ENCODE peak calls at places on chromosome 4, in seven cellular contexts. One of them, this sample, is unnamed.

GRCh38 chr4:149534779-149535178 is 280.9 kb downstream of the IQCM start:
- DNase-seq in stimulated activated CD8-positive, alpha-beta memory T cell treated with anti-CD3 and anti-CD28 coated beads, Interleukin-7, amount 100 ng/mL, for 1 hour: no peak
- DNase-seq in HEK293T: no peak
- DNase-seq in lower lobe of right lung: no peak
- DNase-seq in RPMI7951: no peak
- DNase-seq in endodermal cell: no peak
- DNase-seq in GM13976: no peak
- DNase-seq in this sample: no peak

GRCh38 chr4:88599298-88599697 is 7.0 kb downstream of the HERC3 start:
- DNase-seq in HEK293T: no peak
- DNase-seq in GM13976: no peak
- DNase-seq in RPMI7951: peak; percentile 15
- DNase-seq in lower lobe of right lung: no peak
- DNase-seq in endodermal cell: no peak
- DNase-seq in stimulated activated CD8-positive, alpha-beta memory T cell treated with anti-CD3 and anti-CD28 coated beads, Interleukin-7, amount 100 ng/mL, for 1 hour: no peak
- DNase-seq in this sample: no peak

GRCh38 chr4:136036744-136037143 is 1495.5 kb downstream of the PCDH18 start:
- DNase-seq in stimulated activated CD8-positive, alpha-beta memory T cell treated with anti-CD3 and anti-CD28 coated beads, Interleukin-7, amount 100 ng/mL, for 1 hour: no peak
- DNase-seq in HEK293T: no peak
- DNase-seq in GM13976: no peak
- DNase-seq in RPMI7951: peak; percentile 0
- DNase-seq in endodermal cell: no peak
- DNase-seq in lower lobe of right lung: no peak
- DNase-seq in this sample: no peak

GRCh38 chr4:20028694-20029093 is 223.0 kb upstream of the SLIT2 start:
- DNase-seq in RPMI7951: peak; percentile 25
- DNase-seq in lower lobe of right lung: no peak
- DNase-seq in GM13976: no peak
- DNase-seq in endodermal cell: no peak
- DNase-seq in HEK293T: no peak
- DNase-seq in stimulated activated CD8-positive, alpha-beta memory T cell treated with anti-CD3 and anti-CD28 coated beads, Interleukin-7, amount 100 ng/mL, for 1 hour: no peak
- DNase-seq in this sample: no peak

GRCh38 chr4:47010347-47011188 is 17.2 kb upstream of the GABRA4 start:
- DNase-seq in endodermal cell: no peak
- DNase-seq in RPMI7951: no peak
- DNase-seq in stimulated activated CD8-positive, alpha-beta memory T cell treated with anti-CD3 and anti-CD28 coated beads, Interleukin-7, amount 100 ng/mL, for 1 hour: no peak
- DNase-seq in HEK293T: no peak
- DNase-seq in lower lobe of right lung: no peak
- DNase-seq in GM13976: peak; percentile 43
- DNase-seq in this sample: no peak

GRCh38 chr4:20370284-20370683 is 118.6 kb downstream of the SLIT2 start:
- DNase-seq in lower lobe of right lung: no peak
- DNase-seq in endodermal cell: no peak
- DNase-seq in RPMI7951: peak; percentile 11
- DNase-seq in stimulated activated CD8-positive, alpha-beta memory T cell treated with anti-CD3 and anti-CD28 coated beads, Interleukin-7, amount 100 ng/mL, for 1 hour: no peak
- DNase-seq in HEK293T: no peak
- DNase-seq in GM13976: no peak
- DNase-seq in this sample: no peak

GRCh38 chr4:48269861-48270515 is 350 bp upstream of the TEC start:
- DNase-seq in endodermal cell: peak; percentile 98
- DNase-seq in stimulated activated CD8-positive, alpha-beta memory T cell treated with anti-CD3 and anti-CD28 coated beads, Interleukin-7, amount 100 ng/mL, for 1 hour: peak; percentile 70
- DNase-seq in lower lobe of right lung: peak; percentile 97
- DNase-seq in HEK293T: peak; percentile 88
- DNase-seq in GM13976: peak; percentile 99
- DNase-seq in RPMI7951: peak; percentile 89
- DNase-seq in this sample: peak; percentile 99

GRCh38 chr4:67744561-67745283 is 9.5 kb downstream of the GNRHR start:
- DNase-seq in GM13976: no peak
- DNase-seq in lower lobe of right lung: no peak
- DNase-seq in HEK293T: no peak
- DNase-seq in RPMI7951: peak; percentile 15
- DNase-seq in endodermal cell: no peak
- DNase-seq in stimulated activated CD8-positive, alpha-beta memory T cell treated with anti-CD3 and anti-CD28 coated beads, Interleukin-7, amount 100 ng/mL, for 1 hour: no peak
- DNase-seq in this sample: no peak

GRCh38 chr4:85867281-85867680 is 392.3 kb downstream of the ARHGAP24 start:
- DNase-seq in lower lobe of right lung: no peak
- DNase-seq in stimulated activated CD8-positive, alpha-beta memory T cell treated with anti-CD3 and anti-CD28 coated beads, Interleukin-7, amount 100 ng/mL, for 1 hour: no peak
- DNase-seq in HEK293T: no peak
- DNase-seq in GM13976: no peak
- DNase-seq in endodermal cell: no peak
- DNase-seq in RPMI7951: no peak
- DNase-seq in this sample: no peak

GRCh38 chr4:38190717-38191178 is 230.6 kb downstream of the PTTG2 start:
- DNase-seq in GM13976: no peak
- DNase-seq in lower lobe of right lung: no peak
- DNase-seq in HEK293T: peak; percentile 17
- DNase-seq in endodermal cell: no peak
- DNase-seq in RPMI7951: peak; percentile 97
- DNase-seq in stimulated activated CD8-positive, alpha-beta memory T cell treated with anti-CD3 and anti-CD28 coated beads, Interleukin-7, amount 100 ng/mL, for 1 hour: no peak
- DNase-seq in this sample: no peak

GRCh38 chr4:39032218-39033085 is at the start of gene TMEM156:
- DNase-seq in lower lobe of right lung: no peak
- DNase-seq in GM13976: peak; percentile 56
- DNase-seq in HEK293T: no peak
- DNase-seq in RPMI7951: peak; percentile 5
- DNase-seq in endodermal cell: no peak
- DNase-seq in stimulated activated CD8-positive, alpha-beta memory T cell treated with anti-CD3 and anti-CD28 coated beads, Interleukin-7, amount 100 ng/mL, for 1 hour: no peak
- DNase-seq in this sample: no peak

GRCh38 chr4:109967798-109968520 is 55.3 kb downstream of the EGF start:
- DNase-seq in RPMI7951: peak; percentile 10
- DNase-seq in endodermal cell: no peak
- DNase-seq in stimulated activated CD8-positive, alpha-beta memory T cell treated with anti-CD3 and anti-CD28 coated beads, Interleukin-7, amount 100 ng/mL, for 1 hour: no peak
- DNase-seq in HEK293T: no peak
- DNase-seq in GM13976: no peak
- DNase-seq in lower lobe of right lung: no peak
- DNase-seq in this sample: no peak

GRCh38 chr4:169620846-169621228 is 459 bp downstream of the CLCN3 start:
- DNase-seq in HEK293T: no peak
- DNase-seq in GM13976: no peak
- DNase-seq in endodermal cell: peak; percentile 68
- DNase-seq in lower lobe of right lung: no peak
- DNase-seq in RPMI7951: peak; percentile 15
- DNase-seq in stimulated activated CD8-positive, alpha-beta memory T cell treated with anti-CD3 and anti-CD28 coated beads, Interleukin-7, amount 100 ng/mL, for 1 hour: no peak
- DNase-seq in this sample: no peak

GRCh38 chr4:54898163-54898562 is 227.2 kb downstream of the KDR start:
- DNase-seq in lower lobe of right lung: no peak
- DNase-seq in stimulated activated CD8-positive, alpha-beta memory T cell treated with anti-CD3 and anti-CD28 coated beads, Interleukin-7, amount 100 ng/mL, for 1 hour: no peak
- DNase-seq in GM13976: no peak
- DNase-seq in endodermal cell: peak; percentile 6
- DNase-seq in HEK293T: no peak
- DNase-seq in RPMI7951: no peak
- DNase-seq in this sample: no peak

GRCh38 chr4:137674066-137674465 is 141.8 kb upstream of the PCDH18 start:
- DNase-seq in HEK293T: no peak
- DNase-seq in endodermal cell: no peak
- DNase-seq in lower lobe of right lung: no peak
- DNase-seq in GM13976: no peak
- DNase-seq in stimulated activated CD8-positive, alpha-beta memory T cell treated with anti-CD3 and anti-CD28 coated beads, Interleukin-7, amount 100 ng/mL, for 1 hour: no peak
- DNase-seq in RPMI7951: peak; percentile 10
- DNase-seq in this sample: no peak

GRCh38 chr4:159504634-159505033 is 401.8 kb downstream of the RAPGEF2 start:
- DNase-seq in RPMI7951: peak; percentile 7
- DNase-seq in HEK293T: no peak
- DNase-seq in stimulated activated CD8-positive, alpha-beta memory T cell treated with anti-CD3 and anti-CD28 coated beads, Interleukin-7, amount 100 ng/mL, for 1 hour: no peak
- DNase-seq in endodermal cell: no peak
- DNase-seq in GM13976: no peak
- DNase-seq in lower lobe of right lung: no peak
- DNase-seq in this sample: no peak

GRCh38 chr4:182206266-182206665 is 36.9 kb upstream of the TENM3 start:
- DNase-seq in lower lobe of right lung: no peak
- DNase-seq in GM13976: no peak
- DNase-seq in HEK293T: no peak
- DNase-seq in RPMI7951: no peak
- DNase-seq in stimulated activated CD8-positive, alpha-beta memory T cell treated with anti-CD3 and anti-CD28 coated beads, Interleukin-7, amount 100 ng/mL, for 1 hour: no peak
- DNase-seq in endodermal cell: no peak
- DNase-seq in this sample: no peak